ENCODE peak calls at places on chromosomes 12 and 14, in eight cellular contexts. E is left ventricle myocardium inferior, Q is body of pancreas, B is heart right ventricle, J is RWPE1, Z is OCI-LY7, G is activated B cell treated with CpG ODN at 0.5 μM for 24 hours, F is natural killer cell. T is an unnamed sample.

GRCh38 chr14:102020058-102020971 is 55.9 kb downstream of the DYNC1H1 start:
- DNase-seq in E (no peak), Q (no peak), B (no peak), J (no peak), Z (no peak), G (no peak), F (no peak), T (no peak)

GRCh38 chr12:48027183-48028002 is 23.1 kb upstream of the COL2A1 start:
- DNase-seq in E (no peak), Q (no peak), B (no peak), J (no peak), Z (no peak), G (no peak), F (no peak), T (no peak)

GRCh38 chr12:58225067-58225877 is 283.9 kb downstream of the ATP23 start:
- DNase-seq in E (no peak), Q (no peak), B (no peak), J (no peak), Z (no peak), G (no peak), F (no peak), T (no peak)

GRCh38 chr14:26963696-26964095 is 365.9 kb upstream of the NOVA1 start:
- DNase-seq in E (no peak), Q (no peak), B (no peak), J (no peak), Z (no peak), G (no peak), F (no peak), T (no peak)

GRCh38 chr12:115158816-115159215 is 474.8 kb upstream of the TBX3 start:
- DNase-seq in E (no peak), Q (no peak), B (no peak), J (no peak), Z (no peak), G (no peak), F (no peak), T (no peak)

GRCh38 chr12:24991209-24992049 is 42.5 kb upstream of the BCAT1 start:
- DNase-seq in E (no peak), Q (no peak), B (no peak), J (peak; percentile 55), Z (peak; percentile 90), G (no peak), F (no peak), T (no peak)

GRCh38 chr12:107126688-107127481 is 33.5 kb upstream of the CRY1 start:
- DNase-seq in E (no peak), Q (no peak), B (no peak), J (peak; percentile 22), Z (no peak), G (no peak), F (no peak), T (no peak)

GRCh38 chr14:64654072-64654899 is 49.9 kb upstream of the PLEKHG3 start:
- DNase-seq in E (no peak), Q (no peak), B (no peak), J (no peak), Z (no peak), G (no peak), F (no peak), T (peak; percentile 78)

GRCh38 chr12:100675432-100675831 is 101.9 kb downstream of the GAS2L3 start:
- DNase-seq in E (no peak), Q (peak; percentile 22), B (peak; percentile 53), J (no peak), Z (no peak), G (no peak), F (no peak), T (peak; percentile 57)

GRCh38 chr14:96746101-96746500 is 51.1 kb upstream of the VRK1 start:
- DNase-seq in E (no peak), Q (no peak), B (no peak), J (no peak), Z (no peak), G (no peak), F (no peak), T (no peak)

GRCh38 chr12:103884316-103884715 is 43.3 kb upstream of the NT5DC3 start:
- DNase-seq in E (no peak), Q (no peak), B (no peak), J (peak; percentile 32), Z (peak; percentile 61), G (no peak), F (no peak), T (no peak)

GRCh38 chr12:121590476-121591143 is 9.8 kb upstream of the KDM2B start:
- DNase-seq in E (no peak), Q (no peak), B (peak; percentile 21), J (peak; percentile 37), Z (peak; percentile 76), G (peak; percentile 33), F (peak; percentile 63), T (no peak)

GRCh38 chr14:56338674-56339073 is 220.5 kb downstream of the PELI2 start:
- DNase-seq in E (no peak), Q (no peak), B (no peak), J (no peak), Z (no peak), G (no peak), F (no peak), T (no peak)

GRCh38 chr12:109868182-109869051 is 11.9 kb downstream of the GLTP start:
- DNase-seq in E (no peak), Q (no peak), B (no peak), J (peak; percentile 12), Z (no peak), G (no peak), F (no peak), T (no peak)

GRCh38 chr14:24224618-24225071 is 7.5 kb downstream of the NEDD8 start:
- DNase-seq in E (no peak), Q (no peak), B (no peak), J (peak; percentile 78), Z (no peak), G (no peak), F (no peak), T (no peak)

GRCh38 chr12:4119157-4119761 is 154.3 kb upstream of the CCND2 start:
- DNase-seq in E (no peak), Q (no peak), B (no peak), J (no peak), Z (no peak), G (no peak), F (no peak), T (no peak)

GRCh38 chr14:61988240-61988639 is 226.0 kb downstream of the SNAPC1 start:
- DNase-seq in E (no peak), Q (no peak), B (no peak), J (no peak), Z (no peak), G (no peak), F (no peak), T (no peak)

GRCh38 chr12:1351926-1352325 is 242.5 kb downstream of the FBXL14 start:
- DNase-seq in E (no peak), Q (no peak), B (no peak), J (no peak), Z (no peak), G (no peak), F (no peak), T (no peak)

GRCh38 chr12:49979061-49979586 is 6.4 kb downstream of the AQP6 start:
- DNase-seq in E (no peak), Q (no peak), B (no peak), J (no peak), Z (no peak), G (no peak), F (no peak), T (no peak)

GRCh38 chr12:109860961-109861360 is 19.4 kb downstream of the GLTP start:
- DNase-seq in E (no peak), Q (no peak), B (no peak), J (no peak), Z (no peak), G (no peak), F (no peak), T (no peak)

GRCh38 chr12:75862692-75863471 is 168.7 kb downstream of the PHLDA1 start:
- DNase-seq in E (no peak), Q (no peak), B (no peak), J (peak; percentile 74), Z (no peak), G (no peak), F (no peak), T (no peak)

GRCh38 chr12:19895609-19896008 is 456.3 kb downstream of the AEBP2 start:
- DNase-seq in E (no peak), Q (no peak), B (no peak), J (no peak), Z (no peak), G (no peak), F (no peak), T (no peak)

GRCh38 chr14:82999802-83000201 is 1466.1 kb upstream of the SEL1L start:
- DNase-seq in E (no peak), Q (no peak), B (no peak), J (no peak), Z (no peak), G (no peak), F (no peak), T (no peak)
- TF ChIP-seq CTCF in E (peak; percentile 27), Q (no peak), B (no peak), J (no peak), Z (peak; percentile 50), G (no peak), F (no peak), T (no peak)

GRCh38 chr12:11026118-11026517 is 3.7 kb upstream of the TAS2R19 start:
- DNase-seq in E (no peak), Q (no peak), B (no peak), J (no peak), Z (peak; percentile 3), G (no peak), F (no peak), T (no peak)
- TF ChIP-seq CTCF in E (no peak), Q (no peak), B (no peak), J (no peak), Z (peak; percentile 39), G (no peak), F (no peak), T (no peak)

DNA sequence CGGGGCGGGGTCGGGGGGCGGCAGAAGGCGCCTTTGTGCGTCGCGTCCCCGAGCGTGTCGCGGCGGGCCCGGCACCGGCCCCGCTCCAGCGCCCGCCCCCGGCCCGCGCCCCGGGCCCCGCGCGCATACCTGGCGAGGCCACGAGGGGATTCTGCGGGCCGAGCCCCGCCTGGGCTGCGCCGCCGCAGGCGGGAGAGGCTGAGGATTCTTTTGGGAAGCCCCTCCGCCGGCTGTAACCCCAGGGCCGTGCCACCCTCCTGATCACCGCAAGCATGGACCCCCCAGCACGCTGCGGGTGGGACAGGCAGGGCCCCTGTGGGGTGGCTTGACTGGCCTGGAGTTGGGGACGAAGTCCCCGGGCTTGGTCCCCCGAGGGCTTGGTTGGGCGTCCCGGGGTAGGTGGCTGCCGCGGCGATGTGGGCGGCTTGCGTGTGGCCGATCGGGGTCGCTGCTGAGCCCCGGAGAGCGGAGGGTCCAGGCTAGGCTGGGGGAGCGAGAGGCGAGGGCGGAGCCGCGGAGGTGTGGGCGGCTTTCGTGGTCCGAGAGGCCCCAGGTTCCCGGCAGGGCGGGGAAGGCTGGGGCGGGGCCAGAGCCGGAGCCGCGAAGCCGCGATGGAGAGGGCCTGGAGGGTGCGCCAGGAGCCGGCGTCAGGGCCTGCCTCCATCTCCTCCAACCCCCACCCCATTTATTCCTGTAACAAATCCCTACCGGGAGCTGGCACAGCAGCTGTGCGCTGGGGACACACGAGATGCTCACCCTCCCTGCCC is 28.4 kb upstream of the GPR132 start:
- DNase-seq in E (peak; percentile 75), Q (peak; percentile 66), B (peak; percentile 72), J (peak; percentile 84), Z (no peak), G (peak; percentile 72), F (peak; percentile 61), T (no peak)
- TF ChIP-seq CTCF in E (peak; percentile 61), Q (peak; percentile 7), B (no peak), J (peak; percentile 75), Z (peak; percentile 48), G (no peak), F (peak; percentile 20), T (peak; percentile 17)

GRCh38 chr12:17064834-17065233 is 458.9 kb upstream of the LMO3 start:
- DNase-seq in E (no peak), Q (no peak), B (no peak), J (no peak), Z (no peak), G (no peak), F (no peak), T (no peak)
- TF ChIP-seq CTCF in E (no peak), Q (no peak), B (no peak), J (no peak), Z (no peak), G (no peak), F (no peak), T (no peak)